ENCODE peak calls at places on chromosomes 16 and 17, in ten cellular contexts. G, Z, Y, H, T, J, C, E, K and A are unnamed samples.
A peak's percentile ranks its signal among the peaks of the same experiment; 100 is the strongest.

GRCh38 chr17:7750321-7750821 is 32.8 kb downstream of the DNAH2 start:
- DNase-seq in G (peak; percentile 85), J (no peak), K (no peak), H (no peak), E (no peak), C (no peak), T (peak; percentile 85), Z (no peak), Y (no peak), A (no peak)

GRCh38 chr17:47978324-47978723 is 7.4 kb downstream of the CDK5RAP3 start:
- DNase-seq in K (peak; percentile 91), C (peak; percentile 59), Z (no peak), H (no peak), E (peak; percentile 37), Y (peak; percentile 65), J (peak; percentile 36), T (peak; percentile 75), G (peak; percentile 64), A (no peak)

GRCh38 chr17:17724307-17724921 is 43.2 kb downstream of the RAI1 start:
- DNase-seq in K (peak; percentile 90), C (no peak), Z (no peak), E (no peak), G (peak; percentile 49), J (no peak), H (no peak), T (peak; percentile 65), Y (no peak), A (no peak)

GRCh38 chr17:78997881-78998280 is 11.7 kb downstream of the CANT1 start:
- DNase-seq in Y (peak; percentile 54), H (no peak), C (peak; percentile 20), T (no peak), G (no peak), J (peak; percentile 6), Z (no peak), E (no peak), K (no peak), A (no peak)

GRCh38 chr17:79570653-79571052 is 40.2 kb downstream of the RBFOX3 start:
- DNase-seq in J (no peak), K (no peak), T (no peak), Z (no peak), Y (no peak), H (no peak), G (no peak), E (no peak), C (no peak), A (no peak)

GRCh38 chr16:66020642-66021041 is 345.8 kb upstream of the CDH5 start:
- DNase-seq in G (peak; percentile 52), Z (no peak), K (no peak), T (peak; percentile 36), E (no peak), Y (no peak), C (no peak), H (no peak), J (no peak), A (no peak)

GRCh38 chr16:7304257-7304656 is 28.4 kb upstream of the RBFOX1 start:
- DNase-seq in J (no peak), Y (no peak), H (no peak), E (no peak), Z (no peak), K (peak; percentile 31), T (no peak), G (no peak), C (peak; percentile 24), A (no peak)

GRCh38 chr17:55383771-55384679 is 37.6 kb downstream of the MMD start:
- DNase-seq in J (no peak), Y (no peak), H (no peak), T (peak; percentile 56), K (no peak), Z (no peak), E (no peak), C (no peak), G (no peak), A (no peak)

GRCh38 chr17:13981881-13982280 is 87.4 kb upstream of the COX10 start:
- DNase-seq in C (no peak), T (no peak), K (no peak), Z (no peak), E (no peak), H (no peak), J (no peak), G (no peak), Y (no peak), A (no peak)

GRCh38 chr16:68798398-68798797 is 44.9 kb upstream of the TANGO6 start:
- DNase-seq in H (no peak), K (no peak), E (peak; percentile 44), C (no peak), J (no peak), G (no peak), Y (no peak), Z (no peak), T (no peak), A (no peak)

GRCh38 chr16:68802190-68802589 is 41.1 kb upstream of the TANGO6 start:
- DNase-seq in H (no peak), Y (no peak), G (no peak), E (no peak), J (no peak), Z (no peak), K (no peak), T (peak; percentile 94), C (no peak), A (no peak)

GRCh38 chr16:68800257-68800875 is 43.0 kb upstream of the TANGO6 start:
- DNase-seq in G (peak; percentile 82), T (peak; percentile 96), J (peak; percentile 46), Y (no peak), E (peak; percentile 83), Z (no peak), K (peak; percentile 81), H (no peak), C (no peak), A (no peak)
- TF ChIP-seq CTCF in G (peak; percentile 56), T (peak; percentile 87), J (peak; percentile 71), Y (peak; percentile 75), E (peak; percentile 90), Z (peak; percentile 45), K (peak; percentile 78), H (peak; percentile 81), C (peak; percentile 47), A (peak; percentile 78)

GRCh38 chr17:67831268-67831667 is 6.0 kb downstream of the BPTF start:
- DNase-seq in K (no peak), E (no peak), H (peak; percentile 72), C (no peak), T (no peak), Y (no peak), J (no peak), G (no peak), Z (no peak), A (no peak)
- H3K4me1 ChIP-seq in K (peaks cover 38% of the 10 kb centered on the region), E (no peaks in the 10 kb centered on the region), H (peaks cover 77% of the 10 kb centered on the region), C (peaks cover 58% of the 10 kb centered on the region), T (peaks cover 34% of the 10 kb centered on the region), Y (no peaks in the 10 kb centered on the region), J (peaks cover 9% of the 10 kb centered on the region), G (peaks cover 16% of the 10 kb centered on the region), Z (peaks cover 17% of the 10 kb centered on the region), A (peaks cover 62% of the 10 kb centered on the region)

GRCh38 chr17:77107506-77108433 is 33.0 kb upstream of the SEC14L1 start:
- DNase-seq in G (no peak), Y (no peak), K (no peak), J (peak; percentile 55), C (no peak), E (no peak), T (peak; percentile 65), Z (no peak), H (no peak), A (no peak)

GRCh38 chr17:77110006-77110374 is 30.8 kb upstream of the SEC14L1 start:
- DNase-seq in C (no peak), E (peak; percentile 67), T (peak; percentile 81), K (peak; percentile 76), Y (no peak), J (peak; percentile 67), H (no peak), Z (no peak), G (no peak), A (no peak)

GRCh38 chr17:77106874-77107358 is 33.9 kb upstream of the SEC14L1 start:
- DNase-seq in K (peak; percentile 22), E (no peak), J (no peak), G (no peak), H (no peak), C (no peak), T (no peak), Z (no peak), Y (no peak), A (no peak)

GRCh38 chr17:77111916-77112315 is 28.9 kb upstream of the SEC14L1 start:
- DNase-seq in E (no peak), G (no peak), Z (no peak), Y (no peak), C (no peak), K (no peak), J (peak; percentile 51), H (no peak), T (no peak), A (no peak)

DNA sequence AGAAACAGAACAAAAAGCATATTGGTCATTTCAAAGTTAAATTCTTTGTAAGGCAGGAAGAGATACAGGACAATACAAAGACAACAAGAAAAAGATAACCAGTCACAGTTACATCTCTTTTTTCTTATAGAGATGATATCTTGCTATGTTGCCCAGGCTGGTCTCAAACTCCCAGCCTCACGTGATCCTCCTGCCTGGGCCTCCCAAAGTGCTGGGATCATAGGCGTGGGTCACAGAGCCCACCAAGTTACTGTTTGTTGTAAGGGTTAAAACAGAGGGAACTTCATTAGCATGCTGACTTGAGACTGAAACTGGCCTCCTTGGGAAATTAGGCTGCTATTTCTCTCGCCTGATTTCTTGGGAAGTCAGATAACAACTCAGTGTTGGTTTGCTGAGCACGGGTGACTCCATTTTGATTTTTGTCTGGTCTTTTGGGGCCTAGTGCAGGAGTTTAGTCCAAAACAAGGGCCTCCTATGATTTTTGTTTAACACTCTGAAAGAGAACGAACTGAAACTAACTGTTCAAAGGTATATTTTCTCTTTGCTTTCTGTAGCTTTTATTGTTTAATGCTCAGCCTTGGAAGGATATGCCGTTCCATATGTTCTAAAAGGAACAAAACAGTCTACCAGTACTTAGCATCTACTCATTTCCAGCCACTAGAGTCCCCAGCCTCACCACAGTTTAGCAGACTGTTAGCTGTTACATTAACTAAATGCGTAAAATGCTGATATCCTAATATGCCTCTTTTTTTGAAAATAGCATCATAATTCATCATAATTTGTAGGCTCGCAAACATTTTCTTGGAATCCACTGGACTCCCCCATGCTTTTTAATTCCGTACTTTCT is 31.4 kb upstream of the SEC14L1 start:
- DNase-seq in Z (no peak), C (no peak), H (no peak), G (peak; percentile 28), J (no peak), E (no peak), K (no peak), Y (no peak), T (no peak), A (no peak)
- TF ChIP-seq CTCF in Z (no peak), C (no peak), H (no peak), G (no peak), J (peak; percentile 17), E (no peak), K (no peak), Y (no peak), T (no peak), A (no peak)

DNA sequence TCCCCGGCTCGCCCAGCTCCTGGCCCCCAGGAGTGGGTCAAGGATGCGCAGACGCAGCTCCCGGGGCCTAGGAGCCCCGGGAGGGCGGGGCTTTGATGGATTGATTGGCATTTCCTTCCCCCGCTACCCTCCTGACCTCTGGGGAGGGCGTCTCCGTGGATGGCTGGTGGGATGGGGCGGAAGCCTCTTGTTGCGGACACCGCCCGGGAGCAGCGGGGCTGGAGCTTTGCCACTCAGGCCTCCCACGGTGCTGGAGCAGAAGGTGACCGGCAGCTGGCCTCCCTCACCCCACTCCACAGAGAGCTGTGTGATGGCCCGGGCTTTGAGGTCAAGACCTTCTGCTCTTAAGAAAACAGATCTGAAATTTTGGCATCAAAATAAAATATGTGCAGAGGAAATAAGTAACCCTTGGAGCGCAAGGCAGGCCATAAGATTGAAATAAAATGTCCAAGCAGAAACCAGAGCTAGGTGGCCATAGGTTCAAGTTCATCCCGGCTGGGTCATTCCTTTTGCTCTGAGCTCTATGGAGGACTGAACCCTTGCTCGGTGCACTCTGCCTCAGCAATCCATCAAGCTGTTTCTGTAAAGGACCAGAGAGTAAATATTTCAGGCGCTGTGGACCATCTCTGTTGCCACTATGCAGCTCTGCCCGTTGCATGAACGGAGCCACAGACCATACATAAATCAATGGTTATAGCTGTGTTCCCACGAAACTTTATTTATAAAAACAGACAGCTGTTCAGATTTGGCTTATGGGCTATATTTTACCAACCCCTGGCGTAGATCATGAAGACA is 262.4 kb downstream of the SOX9 start:
- DNase-seq in Y (no peak), E (no peak), K (peak; percentile 49), Z (no peak), C (peak; percentile 77), G (peak; percentile 37), H (no peak), T (peak; percentile 40), J (no peak), A (no peak)
- H3K4me1 ChIP-seq in Y (no peaks in the 10 kb centered on the region), E (no peaks in the 10 kb centered on the region), K (peaks cover 45% of the 10 kb centered on the region), Z (no peaks in the 10 kb centered on the region), C (peaks cover 9% of the 10 kb centered on the region), G (peaks cover 17% of the 10 kb centered on the region), H (peaks cover 7% of the 10 kb centered on the region), T (no peaks in the 10 kb centered on the region), J (no peaks in the 10 kb centered on the region), A (no peaks in the 10 kb centered on the region)